ENCODE peak calls at places on chromosome 13, in five cellular contexts. One of them, this sample, is unnamed.

GRCh38 chr13:79780240-79780639 is 299.3 kb downstream of the NDFIP2 start:
- DNase-seq in GM12878: peak; percentile 25
- DNase-seq in HepG2: no peak
- DNase-seq in K562: no peak
- DNase-seq in H1: no peak
- DNase-seq in this sample: no peak

GRCh38 chr13:52348983-52349780 is 56.8 kb downstream of the THSD1 start:
- DNase-seq in HepG2: no peak
- DNase-seq in H1: no peak
- DNase-seq in GM12878: no peak
- DNase-seq in K562: no peak
- DNase-seq in this sample: peak; percentile 73

GRCh38 chr13:62933809-62934208 is 1518.2 kb upstream of the PCDH20 start:
- DNase-seq in K562: no peak
- DNase-seq in H1: no peak
- DNase-seq in HepG2: no peak
- DNase-seq in GM12878: no peak
- DNase-seq in this sample: no peak

GRCh38 chr13:21771075-21771474 is 100.2 kb downstream of the FGF9 start:
- DNase-seq in GM12878: no peak
- DNase-seq in H1: no peak
- DNase-seq in K562: no peak
- DNase-seq in HepG2: no peak
- DNase-seq in this sample: no peak

GRCh38 chr13:31209172-31209818 is 9.5 kb downstream of the B3GLCT start:
- DNase-seq in GM12878: no peak
- DNase-seq in K562: no peak
- DNase-seq in H1: no peak
- DNase-seq in HepG2: no peak
- DNase-seq in this sample: no peak

GRCh38 chr13:32117696-32118095 is 86.1 kb downstream of the FRY start:
- DNase-seq in K562: no peak
- DNase-seq in H1: no peak
- DNase-seq in HepG2: no peak
- DNase-seq in GM12878: no peak
- DNase-seq in this sample: no peak

GRCh38 chr13:41614671-41615519 is 157.5 kb downstream of the RGCC start:
- DNase-seq in HepG2: no peak
- DNase-seq in H1: no peak
- DNase-seq in K562: no peak
- DNase-seq in GM12878: no peak
- DNase-seq in this sample: no peak

GRCh38 chr13:18998389-18998788 is 183.2 kb downstream of the TUBA3C start:
- DNase-seq in K562: no peak
- DNase-seq in GM12878: no peak
- DNase-seq in H1: no peak
- DNase-seq in HepG2: no peak
- DNase-seq in this sample: no peak

GRCh38 chr13:109163052-109163413 is 533.6 kb downstream of the MYO16 start:
- DNase-seq in HepG2: no peak
- DNase-seq in K562: no peak
- DNase-seq in GM12878: no peak
- DNase-seq in H1: no peak
- DNase-seq in this sample: no peak

GRCh38 chr13:85230754-85231153 is 568.5 kb downstream of the SLITRK6 start:
- DNase-seq in HepG2: no peak
- DNase-seq in K562: no peak
- DNase-seq in GM12878: no peak
- DNase-seq in H1: no peak
- DNase-seq in this sample: no peak

GRCh38 chr13:57627663-57628062 is 3.9 kb upstream of the PCDH17 start:
- DNase-seq in HepG2: no peak
- DNase-seq in H1: no peak
- DNase-seq in GM12878: no peak
- DNase-seq in K562: peak; percentile 27
- DNase-seq in this sample: no peak

GRCh38 chr13:42377640-42378382 is 105.9 kb downstream of the AKAP11 start:
- DNase-seq in H1: no peak
- DNase-seq in GM12878: peak; percentile 100
- DNase-seq in HepG2: no peak
- DNase-seq in K562: no peak
- DNase-seq in this sample: no peak

GRCh38 chr13:76798037-76798436 is 88.2 kb downstream of the KCTD12 start:
- DNase-seq in H1: no peak
- DNase-seq in HepG2: no peak
- DNase-seq in K562: no peak
- DNase-seq in GM12878: no peak
- DNase-seq in this sample: no peak

GRCh38 chr13:56351041-56351440 is 789.7 kb upstream of the PRR20A start:
- DNase-seq in K562: no peak
- DNase-seq in H1: no peak
- DNase-seq in HepG2: no peak
- DNase-seq in GM12878: no peak
- DNase-seq in this sample: no peak

GRCh38 chr13:73325351-73326214 is 266.8 kb downstream of the KLF5 start:
- DNase-seq in HepG2: peak; percentile 34
- DNase-seq in GM12878: no peak
- DNase-seq in K562: no peak
- DNase-seq in H1: no peak
- DNase-seq in this sample: no peak

GRCh38 chr13:99382428-99383133 is 75.4 kb upstream of the GPR183 start:
- DNase-seq in K562: no peak
- DNase-seq in GM12878: no peak
- DNase-seq in HepG2: no peak
- DNase-seq in H1: peak; percentile 37
- DNase-seq in this sample: no peak

GRCh38 chr13:42478531-42479156 is 95.3 kb upstream of the TNFSF11 start:
- DNase-seq in K562: no peak
- DNase-seq in H1: no peak
- DNase-seq in GM12878: no peak
- DNase-seq in HepG2: no peak
- DNase-seq in this sample: peak; percentile 10

GRCh38 chr13:109336730-109337129 is 449.7 kb downstream of the IRS2 start:
- DNase-seq in K562: no peak
- DNase-seq in HepG2: no peak
- DNase-seq in H1: no peak
- DNase-seq in GM12878: no peak
- DNase-seq in this sample: no peak

GRCh38 chr13:100336795-100337516 is 248.1 kb downstream of the PCCA start:
- DNase-seq in GM12878: no peak
- DNase-seq in HepG2: peak; percentile 80
- DNase-seq in K562: no peak
- DNase-seq in H1: no peak
- DNase-seq in this sample: no peak

GRCh38 chr13:71210861-71211260 is 656.1 kb downstream of the DACH1 start:
- DNase-seq in GM12878: no peak
- DNase-seq in K562: no peak
- DNase-seq in HepG2: no peak
- DNase-seq in H1: no peak
- DNase-seq in this sample: no peak

GRCh38 chr13:105316731-105317130 is 1218.7 kb downstream of the EFNB2 start:
- DNase-seq in HepG2: no peak
- DNase-seq in K562: no peak
- DNase-seq in H1: no peak
- DNase-seq in GM12878: no peak
- DNase-seq in this sample: no peak

GRCh38 chr13:37014609-37015008 is 14.0 kb downstream of the EXOSC8 start:
- DNase-seq in GM12878: no peak
- DNase-seq in K562: no peak
- DNase-seq in HepG2: no peak
- DNase-seq in H1: no peak
- DNase-seq in this sample: no peak

GRCh38 chr13:63351081-63351480 is 1935.4 kb upstream of the PCDH20 start:
- DNase-seq in H1: no peak
- DNase-seq in HepG2: no peak
- DNase-seq in GM12878: no peak
- DNase-seq in K562: no peak
- DNase-seq in this sample: no peak

GRCh38 chr13:23941216-23941615 is 43.9 kb upstream of the C1QTNF9B start:
- DNase-seq in H1: no peak
- DNase-seq in K562: no peak
- DNase-seq in HepG2: no peak
- DNase-seq in GM12878: no peak
- DNase-seq in this sample: no peak

GRCh38 chr13:107365466-107366215 is 797.7 kb upstream of the ARGLU1 start:
- DNase-seq in K562: no peak
- DNase-seq in H1: no peak
- DNase-seq in HepG2: no peak
- DNase-seq in GM12878: no peak
- DNase-seq in this sample: no peak
- TF ChIP-seq SP1 in K562: no peak
- TF ChIP-seq SP1 in H1: no peak
- TF ChIP-seq SP1 in HepG2: no peak
- TF ChIP-seq SP1 in GM12878: no peak
- TF ChIP-seq SP1 in this sample: no peak

GRCh38 chr13:61183670-61184069 is 232.0 kb downstream of the PCDH20 start:
- DNase-seq in HepG2: no peak
- DNase-seq in H1: no peak
- DNase-seq in GM12878: no peak
- DNase-seq in K562: no peak
- DNase-seq in this sample: no peak
- H3K4me1 ChIP-seq in HepG2: no peaks in the 10 kb centered on the region
- H3K4me1 ChIP-seq in H1: peaks cover 12% of the 10 kb centered on the region
- H3K4me1 ChIP-seq in GM12878: no peaks in the 10 kb centered on the region
- H3K4me1 ChIP-seq in K562: no peaks in the 10 kb centered on the region
- H3K4me1 ChIP-seq in this sample: no peaks in the 10 kb centered on the region

DNA sequence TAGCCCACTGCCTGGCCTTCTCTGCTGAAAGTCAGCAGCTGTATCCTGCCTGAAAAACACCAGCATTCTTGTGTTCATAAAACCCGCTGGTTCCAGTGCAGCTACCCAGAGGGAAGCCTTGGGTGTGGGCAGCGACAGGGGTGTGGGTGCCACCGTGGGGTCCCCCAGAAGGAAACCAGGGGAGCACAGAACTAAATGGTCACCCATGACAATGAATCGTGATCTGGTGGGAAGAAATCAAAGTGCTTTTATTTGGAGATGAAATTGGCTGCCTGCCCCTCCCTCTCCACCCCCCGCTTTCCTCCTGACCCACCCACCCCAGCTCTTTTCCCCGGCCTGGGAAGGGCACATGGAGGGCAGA is 13.7 kb downstream of the RASA3 start:
- DNase-seq in K562: no peak
- DNase-seq in HepG2: no peak
- DNase-seq in GM12878: no peak
- DNase-seq in H1: no peak
- DNase-seq in this sample: no peak
- TF ChIP-seq SP1 in K562: no peak
- TF ChIP-seq SP1 in HepG2: no peak
- TF ChIP-seq SP1 in GM12878: no peak
- TF ChIP-seq SP1 in H1: no peak
- TF ChIP-seq SP1 in this sample: no peak

DNA sequence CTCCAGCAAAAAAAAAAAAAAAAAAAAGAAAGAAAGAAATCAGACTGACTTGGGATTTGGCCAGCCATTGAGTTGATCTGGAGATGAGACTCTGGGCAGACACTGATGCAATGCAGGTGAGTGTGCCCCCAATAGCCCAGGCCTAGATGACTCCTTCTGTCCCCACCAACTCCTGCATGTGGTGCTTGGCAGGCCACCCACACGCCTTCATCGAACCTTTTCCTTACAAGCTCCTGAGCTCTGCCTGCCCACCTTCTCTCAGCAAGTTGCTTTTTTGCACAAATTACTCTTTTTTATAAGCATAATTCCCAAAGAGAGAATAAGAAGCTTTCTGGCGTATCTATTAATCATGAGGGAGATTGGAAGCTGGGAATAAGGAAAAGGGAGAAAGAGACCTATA is 97.9 kb upstream of the MBNL2 start:
- DNase-seq in GM12878: no peak
- DNase-seq in K562: no peak
- DNase-seq in HepG2: no peak
- DNase-seq in H1: no peak
- DNase-seq in this sample: no peak
- H3K4me1 ChIP-seq in GM12878: peaks cover 24% of the 10 kb centered on the region
- H3K4me1 ChIP-seq in K562: no peaks in the 10 kb centered on the region
- H3K4me1 ChIP-seq in HepG2: peaks cover 23% of the 10 kb centered on the region
- H3K4me1 ChIP-seq in H1: no peaks in the 10 kb centered on the region
- H3K4me1 ChIP-seq in this sample: peaks cover 51% of the 10 kb centered on the region

GRCh38 chr13:60790620-60791019 is 393.6 kb downstream of the TDRD3 start:
- DNase-seq in K562: no peak
- DNase-seq in GM12878: no peak
- DNase-seq in HepG2: no peak
- DNase-seq in H1: no peak
- DNase-seq in this sample: no peak
- TF ChIP-seq SP1 in K562: no peak
- TF ChIP-seq SP1 in GM12878: no peak
- TF ChIP-seq SP1 in HepG2: no peak
- TF ChIP-seq SP1 in H1: no peak
- TF ChIP-seq SP1 in this sample: no peak

DNA sequence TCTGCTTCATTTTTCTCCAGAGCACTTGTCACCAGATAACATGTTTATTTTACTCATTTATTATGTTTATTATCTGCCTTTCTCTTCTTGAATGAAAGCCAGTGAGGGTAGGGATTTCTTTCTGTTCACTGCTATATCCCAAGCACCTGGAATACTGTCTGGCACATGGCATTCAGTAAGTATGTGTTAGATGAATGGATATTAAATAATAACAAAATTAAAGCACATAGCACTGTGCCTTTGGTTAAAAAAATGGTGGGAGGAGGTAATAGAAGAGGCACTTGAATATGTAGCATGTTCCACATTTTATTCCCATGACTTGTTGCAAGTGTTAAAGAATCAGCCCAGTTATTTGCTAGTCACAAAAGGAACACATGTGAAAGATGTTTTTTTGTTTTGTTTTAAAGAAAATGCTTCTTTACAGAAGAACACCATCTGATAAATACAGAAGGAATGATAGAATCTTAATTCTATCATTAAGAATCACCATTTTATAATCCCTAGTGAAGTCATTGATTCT is 151.0 kb downstream of the DLEU7 start:
- DNase-seq in HepG2: no peak
- DNase-seq in GM12878: no peak
- DNase-seq in K562: no peak
- DNase-seq in H1: no peak
- DNase-seq in this sample: no peak
- H3K4me1 ChIP-seq in HepG2: no peaks in the 10 kb centered on the region
- H3K4me1 ChIP-seq in GM12878: no peaks in the 10 kb centered on the region
- H3K4me1 ChIP-seq in K562: no peaks in the 10 kb centered on the region
- H3K4me1 ChIP-seq in H1: no peaks in the 10 kb centered on the region
- H3K4me1 ChIP-seq in this sample: no peaks in the 10 kb centered on the region

This sample was measured in HCT116.